ENCODE peak calls at places on chromosomes 6 and 20, in seven cellular contexts. V is stimulated activated CD4-positive, alpha-beta T cell treated with anti-CD3 and anti-CD28 coated beads, TNF-alpha, amount 100 ng/mL, for 48 hours; A is NCI-H69; W is CD4-positive, alpha-beta T cell; G is dorsolateral prefrontal cortex; U is dermis blood vessel endothelial cell; F is left colon. P is an unnamed sample.

GRCh38 chr20:8933391-8933807 is 135.5 kb upstream of the PLCB4 start:
- DNase-seq in V (no peak), A (peak), W (no peak), G (no peak), U (no peak), F (no peak), P (no peak)

GRCh38 chr6:139129284-139129683 is 5.6 kb upstream of the HECA start:
- DNase-seq in V (no peak), A (peak), W (no peak), G (no peak), U (no peak), F (no peak), P (peak)

GRCh38 chr6:107543088-107543487 is 53.2 kb downstream of the SOBP start:
- DNase-seq in V (no peak), A (no peak), W (no peak), G (no peak), U (no peak), F (no peak), P (no peak)

GRCh38 chr6:89611666-89612065 is 26.9 kb downstream of the LYRM2 start:
- DNase-seq in V (no peak), A (no peak), W (no peak), G (no peak), U (peak), F (no peak), P (peak)

GRCh38 chr6:34412643-34413214 is 13.1 kb downstream of the RPS10 start:
- DNase-seq in V (no peak), A (no peak), W (no peak), G (no peak), U (no peak), F (no peak), P (peak)

GRCh38 chr6:34531580-34532201 is 24.4 kb downstream of the SPDEF start:
- DNase-seq in V (no peak), A (no peak), W (no peak), G (peak), U (peak), F (no peak), P (peak)

GRCh38 chr6:27295301-27296079 is 16.6 kb downstream of the POM121L2 start:
- DNase-seq in V (no peak), A (peak), W (no peak), G (no peak), U (peak), F (no peak), P (peak)

GRCh38 chr6:33205172-33206026 is 944 bp downstream of the HSD17B8 start:
- DNase-seq in V (peak), A (no peak), W (no peak), G (no peak), U (no peak), F (no peak), P (peak)

GRCh38 chr20:5309971-5310370 is 6.8 kb downstream of the PROKR2 start:
- DNase-seq in V (no peak), A (no peak), W (no peak), G (no peak), U (peak), F (no peak), P (no peak)

GRCh38 chr6:43773050-43773956 is 3.3 kb downstream of the VEGFA start:
- DNase-seq in V (peak), A (peak), W (peak), G (no peak), U (peak), F (peak), P (no peak)

GRCh38 chr6:35713006-35713405 is 23.8 kb upstream of the ARMC12 start:
- DNase-seq in V (no peak), A (no peak), W (no peak), G (no peak), U (no peak), F (no peak), P (no peak)

GRCh38 chr6:64012351-64013060 is 376.9 kb downstream of the PHF3 start:
- DNase-seq in V (no peak), A (peak), W (no peak), G (no peak), U (no peak), F (no peak), P (peak)

GRCh38 chr20:41169791-41170351 is 32.5 kb downstream of the PLCG1 start:
- DNase-seq in V (no peak), A (no peak), W (no peak), G (peak), U (no peak), F (no peak), P (peak)

GRCh38 chr20:8473459-8473858 is 341.4 kb downstream of the PLCB1 start:
- DNase-seq in V (no peak), A (peak), W (no peak), G (no peak), U (no peak), F (no peak), P (peak)

P was measured in astrocyte.